ENCODE peak calls at places on chromosomes 11 and 22, in six cellular contexts. F is GM06990, W is T-cell, Q is astrocyte of the spinal cord, Z is astrocyte of the cerebellum, C is HFF-Myc. D is an unnamed sample.

GRCh38 chr11:2468363-2469240 is 23.8 kb downstream of the KCNQ1 start:
- DNase-seq in C (no peak), F (no peak), W (no peak), Q (no peak), Z (no peak), D (no peak)

GRCh38 chr11:36441610-36442208 is 68.4 kb downstream of the TRAF6 start:
- DNase-seq in F (peak; percentile 50), W (no peak), Q (no peak), Z (no peak), C (no peak), D (no peak)

GRCh38 chr22:33917744-33918406 is 2.4 kb downstream of the LARGE1 start:
- DNase-seq in Z (no peak), Q (no peak), F (no peak), C (no peak), W (no peak), D (no peak)

GRCh38 chr11:9722893-9723292 is 59.0 kb downstream of the SWAP70 start:
- DNase-seq in Z (no peak), C (no peak), Q (no peak), F (no peak), W (no peak), D (no peak)

GRCh38 chr11:123628936-123629683 is 25.3 kb downstream of the SCN3B start:
- DNase-seq in W (no peak), C (no peak), Q (no peak), Z (no peak), F (no peak), D (no peak)

GRCh38 chr22:44697423-44698179 is 4.4 kb upstream of the PRR5 start:
- DNase-seq in F (peak; percentile 75), C (peak; percentile 39), W (peak; percentile 78), Q (peak; percentile 41), Z (peak; percentile 33), D (peak; percentile 82)

GRCh38 chr22:38799265-38800002 is 5.5 kb upstream of the DNAL4 start:
- DNase-seq in Q (no peak), C (peak; percentile 32), W (no peak), F (no peak), Z (no peak), D (no peak)

GRCh38 chr11:74680703-74681531 is 50.3 kb downstream of the CHRDL2 start:
- DNase-seq in F (no peak), W (no peak), Z (no peak), Q (no peak), C (no peak), D (no peak)

GRCh38 chr11:70400643-70401042 is 2.3 kb downstream of the CTTN start:
- DNase-seq in F (no peak), Z (no peak), W (no peak), Q (no peak), C (no peak), D (no peak)

D was measured in CD8-positive, alpha-beta T cell.